ENCODE peak calls at places on chromosomes 13 and 19, in four cellular contexts. One of them, this sample, is unnamed.

GRCh38 chr19:5536337-5536894 is 31.3 kb downstream of the TINCR start:
- DNase-seq in activated T-helper 1 cell treated with anti-CD3 and anti-CD28 coated beads, Interleukin-2, amount 50 U/mL, for 16 hours: no peak
- DNase-seq in glutamatergic neuron: peak; percentile 84
- DNase-seq in cardiac muscle cell: peak; percentile 97
- DNase-seq in this sample: peak; percentile 93

GRCh38 chr19:45087531-45087930 is 5.4 kb upstream of the PPP1R37 start:
- DNase-seq in activated T-helper 1 cell treated with anti-CD3 and anti-CD28 coated beads, Interleukin-2, amount 50 U/mL, for 16 hours: no peak
- DNase-seq in glutamatergic neuron: no peak
- DNase-seq in cardiac muscle cell: no peak
- DNase-seq in this sample: no peak

GRCh38 chr19:31905980-31906948 is 439.1 kb upstream of the ZNF507 start:
- DNase-seq in activated T-helper 1 cell treated with anti-CD3 and anti-CD28 coated beads, Interleukin-2, amount 50 U/mL, for 16 hours: no peak
- DNase-seq in glutamatergic neuron: no peak
- DNase-seq in cardiac muscle cell: no peak
- DNase-seq in this sample: no peak

GRCh38 chr19:4267101-4267900 is 11.8 kb upstream of the SHD start:
- DNase-seq in activated T-helper 1 cell treated with anti-CD3 and anti-CD28 coated beads, Interleukin-2, amount 50 U/mL, for 16 hours: peak; percentile 40
- DNase-seq in glutamatergic neuron: peak; percentile 76
- DNase-seq in cardiac muscle cell: peak; percentile 72
- DNase-seq in this sample: peak; percentile 37

GRCh38 chr19:33192010-33192409 is 2.1 kb upstream of the LRP3 start:
- DNase-seq in activated T-helper 1 cell treated with anti-CD3 and anti-CD28 coated beads, Interleukin-2, amount 50 U/mL, for 16 hours: no peak
- DNase-seq in glutamatergic neuron: no peak
- DNase-seq in cardiac muscle cell: no peak
- DNase-seq in this sample: no peak

GRCh38 chr19:44303976-44304568 is 753 bp downstream of the ZNF235 start:
- DNase-seq in activated T-helper 1 cell treated with anti-CD3 and anti-CD28 coated beads, Interleukin-2, amount 50 U/mL, for 16 hours: no peak
- DNase-seq in glutamatergic neuron: no peak
- DNase-seq in cardiac muscle cell: peak; percentile 30
- DNase-seq in this sample: peak; percentile 22

GRCh38 chr13:82797876-82798275 is 1084.4 kb downstream of the SLITRK1 start:
- DNase-seq in activated T-helper 1 cell treated with anti-CD3 and anti-CD28 coated beads, Interleukin-2, amount 50 U/mL, for 16 hours: no peak
- DNase-seq in glutamatergic neuron: no peak
- DNase-seq in cardiac muscle cell: no peak
- DNase-seq in this sample: no peak

GRCh38 chr19:36151144-36152051 is 849 bp downstream of the COX7A1 start:
- DNase-seq in activated T-helper 1 cell treated with anti-CD3 and anti-CD28 coated beads, Interleukin-2, amount 50 U/mL, for 16 hours: no peak
- DNase-seq in glutamatergic neuron: peak; percentile 66
- DNase-seq in cardiac muscle cell: no peak
- DNase-seq in this sample: no peak

GRCh38 chr19:4361152-4362037 is 18.0 kb downstream of the MPND start:
- DNase-seq in activated T-helper 1 cell treated with anti-CD3 and anti-CD28 coated beads, Interleukin-2, amount 50 U/mL, for 16 hours: no peak
- DNase-seq in glutamatergic neuron: no peak
- DNase-seq in cardiac muscle cell: no peak
- DNase-seq in this sample: peak; percentile 44

GRCh38 chr19:49599378-49600298 is 8.7 kb downstream of the PRR12 start:
- DNase-seq in activated T-helper 1 cell treated with anti-CD3 and anti-CD28 coated beads, Interleukin-2, amount 50 U/mL, for 16 hours: no peak
- DNase-seq in glutamatergic neuron: no peak
- DNase-seq in cardiac muscle cell: no peak
- DNase-seq in this sample: no peak

GRCh38 chr19:36113895-36114762 is 546 bp downstream of the POLR2I start:
- DNase-seq in activated T-helper 1 cell treated with anti-CD3 and anti-CD28 coated beads, Interleukin-2, amount 50 U/mL, for 16 hours: no peak
- DNase-seq in glutamatergic neuron: peak; percentile 41
- DNase-seq in cardiac muscle cell: peak; percentile 18
- DNase-seq in this sample: peak; percentile 17

GRCh38 chr13:42392706-42393572 is 121.0 kb downstream of the AKAP11 start:
- DNase-seq in activated T-helper 1 cell treated with anti-CD3 and anti-CD28 coated beads, Interleukin-2, amount 50 U/mL, for 16 hours: no peak
- DNase-seq in glutamatergic neuron: no peak
- DNase-seq in cardiac muscle cell: no peak
- DNase-seq in this sample: no peak

GRCh38 chr13:110396913-110397379 is 89.9 kb downstream of the COL4A2 start:
- DNase-seq in activated T-helper 1 cell treated with anti-CD3 and anti-CD28 coated beads, Interleukin-2, amount 50 U/mL, for 16 hours: no peak
- DNase-seq in glutamatergic neuron: no peak
- DNase-seq in cardiac muscle cell: no peak
- DNase-seq in this sample: no peak

GRCh38 chr19:7808108-7808507 is 21.9 kb upstream of the EVI5L start:
- DNase-seq in activated T-helper 1 cell treated with anti-CD3 and anti-CD28 coated beads, Interleukin-2, amount 50 U/mL, for 16 hours: no peak
- DNase-seq in glutamatergic neuron: no peak
- DNase-seq in cardiac muscle cell: no peak
- DNase-seq in this sample: no peak

GRCh38 chr13:108086678-108087077 is 128.7 kb downstream of the LIG4 start:
- DNase-seq in activated T-helper 1 cell treated with anti-CD3 and anti-CD28 coated beads, Interleukin-2, amount 50 U/mL, for 16 hours: no peak
- DNase-seq in glutamatergic neuron: no peak
- DNase-seq in cardiac muscle cell: no peak
- DNase-seq in this sample: peak; percentile 4

This sample was measured in NCI-H1417.